ENCODE peak calls at places on chromosomes 16 and 17, in five cellular contexts. T is stomach; U is CD8-positive, alpha-beta T cell; E is lower lobe of right lung; D is dorsolateral prefrontal cortex. C is an unnamed sample.

GRCh38 chr16:69830534-69831211 is 68.5 kb downstream of the WWP2 start:
- DNase-seq in T (peak), U (no peak), E (no peak), D (no peak), C (no peak)

GRCh38 chr17:83152221-83152744 is 72.9 kb downstream of the METRNL start:
- DNase-seq in T (no peak), U (no peak), E (no peak), D (no peak), C (no peak)

GRCh38 chr17:45940826-45941225 is 46.5 kb downstream of the MAPT start:
- DNase-seq in T (peak), U (no peak), E (no peak), D (peak), C (no peak)

GRCh38 chr17:82859431-82860403 is 19.9 kb upstream of the ZNF750 start:
- DNase-seq in T (no peak), U (peak), E (peak), D (no peak), C (peak)

GRCh38 chr17:59837362-59838195 is 55.2 kb downstream of the TUBD1 start:
- DNase-seq in T (peak), U (peak), E (no peak), D (no peak), C (peak)

GRCh38 chr17:48148029-48148759 is 40.6 kb downstream of the SNX11 start:
- DNase-seq in T (no peak), U (no peak), E (no peak), D (no peak), C (no peak)

GRCh38 chr16:70018254-70018653 is 67.1 kb downstream of the CLEC18A start:
- DNase-seq in T (no peak), U (peak), E (no peak), D (no peak), C (peak)

GRCh38 chr16:86285421-86285820 is 224.9 kb upstream of the FOXF1 start:
- DNase-seq in T (no peak), U (no peak), E (no peak), D (no peak), C (no peak)

GRCh38 chr17:8552582-8553320 is 77.8 kb downstream of the MYH10 start:
- DNase-seq in T (no peak), U (no peak), E (no peak), D (no peak), C (no peak)

GRCh38 chr16:53115047-53115446 is 60.3 kb downstream of the CHD9 start:
- DNase-seq in T (no peak), U (no peak), E (no peak), D (no peak), C (no peak)

GRCh38 chr17:54172654-54173316 is 350.1 kb downstream of the KIF2B start:
- DNase-seq in T (no peak), U (no peak), E (no peak), D (peak), C (no peak)

GRCh38 chr17:74427048-74427762 is 4.7 kb upstream of the GPRC5C start:
- DNase-seq in T (peak), U (no peak), E (no peak), D (no peak), C (no peak)

GRCh38 chr17:82107341-82107860 is 9.4 kb upstream of the FASN start:
- DNase-seq in T (no peak), U (no peak), E (no peak), D (no peak), C (no peak)

GRCh38 chr17:55601874-55602364 is 90.7 kb upstream of the SMIM36 start:
- DNase-seq in T (no peak), U (no peak), E (no peak), D (no peak), C (peak)

GRCh38 chr17:29212681-29213121 is 32.5 kb upstream of the MYO18A start:
- DNase-seq in T (no peak), U (no peak), E (no peak), D (no peak), C (no peak)

GRCh38 chr16:23072769-23073549 is 76.3 kb downstream of the USP31 start:
- DNase-seq in T (no peak), U (no peak), E (no peak), D (no peak), C (no peak)

GRCh38 chr16:82639666-82640336 is 13.0 kb downstream of the CDH13 start:
- DNase-seq in T (peak), U (peak), E (peak), D (peak), C (peak)

GRCh38 chr17:58375811-58376210 is 23.8 kb upstream of the SUPT4H1 start:
- DNase-seq in T (no peak), U (no peak), E (no peak), D (no peak), C (no peak)

GRCh38 chr17:78403822-78404221 is 25.4 kb downstream of the PGS1 start:
- DNase-seq in T (no peak), U (no peak), E (no peak), D (no peak), C (no peak)

GRCh38 chr17:32484041-32484461 is 2.7 kb upstream of the CDK5R1 start:
- DNase-seq in T (no peak), U (no peak), E (no peak), D (no peak), C (no peak)

GRCh38 chr17:63956296-63956920 is 16.3 kb downstream of the SCN4A start:
- DNase-seq in T (no peak), U (no peak), E (no peak), D (no peak), C (no peak)

GRCh38 chr17:80031691-80032480 is 3.8 kb downstream of the TBC1D16 start:
- DNase-seq in T (no peak), U (no peak), E (no peak), D (no peak), C (no peak)

GRCh38 chr16:10080031-10080772 is 102.0 kb downstream of the GRIN2A start:
- DNase-seq in T (peak), U (no peak), E (no peak), D (peak), C (no peak)

GRCh38 chr16:11533588-11533987 is 53.1 kb downstream of the LITAF start:
- DNase-seq in T (no peak), U (no peak), E (no peak), D (no peak), C (no peak)

GRCh38 chr16:22235839-22236745 is 30.0 kb downstream of the EEF2K start:
- DNase-seq in T (no peak), U (no peak), E (no peak), D (no peak), C (no peak)

GRCh38 chr16:11202260-11203091 is 53.5 kb downstream of the SOCS1 start:
- DNase-seq in T (no peak), U (no peak), E (no peak), D (no peak), C (peak)

GRCh38 chr16:74954763-74955162 is 30.2 kb downstream of the WDR59 start:
- DNase-seq in T (no peak), U (no peak), E (no peak), D (no peak), C (no peak)

GRCh38 chr17:29141484-29141835 is 38.7 kb downstream of the MYO18A start:
- DNase-seq in T (no peak), U (no peak), E (no peak), D (no peak), C (no peak)

GRCh38 chr16:17469011-17469741 is 1.6 kb downstream of the XYLT1 start:
- DNase-seq in T (no peak), U (no peak), E (no peak), D (no peak), C (no peak)

GRCh38 chr17:78314683-78315354 is 45.1 kb downstream of the SOCS3 start:
- DNase-seq in T (no peak), U (no peak), E (no peak), D (no peak), C (no peak)

GRCh38 chr16:2774161-2774891 is 2.8 kb downstream of the ELOB start:
- DNase-seq in T (no peak), U (no peak), E (peak), D (peak), C (no peak)

GRCh38 chr17:37327341-37328090 is 48.3 kb upstream of the C17orf78 start:
- DNase-seq in T (no peak), U (no peak), E (no peak), D (no peak), C (no peak)

GRCh38 chr17:17189559-17189958 is 16.6 kb downstream of the PLD6 start:
- DNase-seq in T (no peak), U (no peak), E (no peak), D (no peak), C (no peak)

GRCh38 chr17:6241381-6241780 is 171.2 kb downstream of the WSCD1 start:
- DNase-seq in T (no peak), U (no peak), E (no peak), D (no peak), C (no peak)

GRCh38 chr16:17921357-17921978 is 415.1 kb downstream of the NPIPA8 start:
- DNase-seq in T (no peak), U (peak), E (peak), D (no peak), C (peak)

GRCh38 chr17:14688134-14688533 is 387.3 kb downstream of the HS3ST3B1 start:
- DNase-seq in T (no peak), U (no peak), E (no peak), D (no peak), C (no peak)
- TF ChIP-seq CTCF in T (no peak), U (no peak), E (no peak), D (no peak), C (no peak)

GRCh38 chr16:46648656-46649055 is 27.5 kb upstream of the SHCBP1 start:
- DNase-seq in T (no peak), U (no peak), E (no peak), D (no peak), C (no peak)
- TF ChIP-seq CTCF in T (no peak), U (no peak), E (no peak), D (no peak), C (no peak)

GRCh38 chr16:66359811-66360608 is 6.5 kb upstream of the CDH5 start:
- DNase-seq in T (no peak), U (no peak), E (no peak), D (peak), C (no peak)

GRCh38 chr16:66355526-66355925 is 11.0 kb upstream of the CDH5 start:
- DNase-seq in T (no peak), U (no peak), E (no peak), D (no peak), C (no peak)

GRCh38 chr16:66358231-66358630 is 8.3 kb upstream of the CDH5 start:
- DNase-seq in T (no peak), U (no peak), E (no peak), D (no peak), C (no peak)

GRCh38 chr16:66359012-66359411 is 7.5 kb upstream of the CDH5 start:
- DNase-seq in T (no peak), U (no peak), E (no peak), D (no peak), C (no peak)

GRCh38 chr16:66357523-66357928 is 9.0 kb upstream of the CDH5 start:
- DNase-seq in T (peak), U (no peak), E (no peak), D (peak), C (peak)
- TF ChIP-seq CTCF in T (peak), U (peak), E (peak), D (peak), C (peak)

GRCh38 chr17:71885662-71886061 is 235.2 kb upstream of the SOX9 start:
- DNase-seq in T (no peak), U (no peak), E (no peak), D (no peak), C (no peak)
- TF ChIP-seq CTCF in T (no peak), U (no peak), E (no peak), D (no peak), C (no peak)

DNA sequence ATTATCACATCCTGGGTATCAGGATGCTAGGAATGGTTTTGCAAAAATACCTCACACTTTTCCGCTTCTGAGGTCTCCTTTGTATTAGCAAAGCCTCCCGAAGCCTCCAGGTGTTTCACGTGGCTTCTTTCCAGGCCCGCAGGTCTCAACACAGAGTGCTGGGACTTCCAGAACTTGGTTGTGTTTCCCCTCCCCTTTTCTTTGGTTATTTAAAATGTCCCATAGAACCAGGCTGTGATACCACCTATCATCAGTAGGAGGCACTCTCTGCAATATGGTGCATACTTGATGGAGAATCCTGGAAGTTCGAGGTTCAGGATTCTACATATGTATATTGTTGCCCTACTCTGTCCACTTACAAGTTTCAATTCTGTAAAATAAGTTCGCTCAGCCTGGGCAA is 28.8 kb downstream of the ATP2C2 start:
- DNase-seq in T (no peak), U (no peak), E (no peak), D (no peak), C (no peak)
- TF ChIP-seq CTCF in T (no peak), U (no peak), E (peak), D (no peak), C (no peak)

GRCh38 chr17:2070241-2071023 is 15.5 kb downstream of the HIC1 start:
- DNase-seq in T (no peak), U (no peak), E (no peak), D (no peak), C (peak)
- TF ChIP-seq CTCF in T (no peak), U (no peak), E (no peak), D (no peak), C (no peak)

GRCh38 chr16:68355447-68356248 is 44.8 kb downstream of the PRMT7 start:
- DNase-seq in T (no peak), U (no peak), E (peak), D (no peak), C (peak)
- TF ChIP-seq CTCF in T (no peak), U (no peak), E (no peak), D (peak), C (peak)

DNA sequence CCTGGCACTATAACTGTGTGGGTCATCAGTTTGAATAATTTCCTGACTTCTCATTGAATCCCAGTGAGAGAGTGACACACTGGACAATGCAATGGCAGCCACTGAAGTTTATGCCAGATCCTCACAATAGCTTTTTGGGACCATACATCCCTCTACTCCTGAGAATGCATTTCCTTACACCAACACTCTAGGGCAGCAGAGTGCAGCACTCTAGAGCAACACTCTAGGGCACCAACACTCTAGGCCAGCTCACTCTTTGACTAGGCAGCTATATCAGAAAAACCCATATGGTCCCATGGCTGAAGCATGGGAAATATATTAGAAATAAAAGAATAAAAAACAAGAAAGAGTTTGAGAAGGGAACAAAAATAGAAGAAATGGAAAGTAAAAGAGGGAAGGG is 309.2 kb downstream of the MAP2K6 start:
- DNase-seq in T (no peak), U (no peak), E (no peak), D (no peak), C (no peak)
- TF ChIP-seq CTCF in T (no peak), U (no peak), E (no peak), D (no peak), C (no peak)

GRCh38 chr16:76634847-76635697 is 357.9 kb downstream of the CNTNAP4 start:
- DNase-seq in T (no peak), U (no peak), E (no peak), D (no peak), C (no peak)

GRCh38 chr16:76639685-76640289 is 362.6 kb downstream of the CNTNAP4 start:
- DNase-seq in T (no peak), U (no peak), E (no peak), D (peak), C (no peak)
- TF ChIP-seq CTCF in T (no peak), U (no peak), E (no peak), D (no peak), C (no peak)

GRCh38 chr16:88613911-88614817 is 24.2 kb upstream of the IL17C start:
- DNase-seq in T (no peak), U (no peak), E (no peak), D (no peak), C (no peak)

GRCh38 chr16:88614818-88615580 is 23.4 kb upstream of the IL17C start:
- DNase-seq in T (no peak), U (no peak), E (no peak), D (peak), C (no peak)

GRCh38 chr16:88616320-88616719 is 22.1 kb upstream of the IL17C start:
- DNase-seq in T (peak), U (no peak), E (peak), D (peak), C (no peak)

GRCh38 chr16:88611220-88611821 is 27.1 kb upstream of the IL17C start:
- DNase-seq in T (no peak), U (no peak), E (no peak), D (peak), C (no peak)

GRCh38 chr16:88613293-88613692 is 25.1 kb upstream of the IL17C start:
- DNase-seq in T (no peak), U (no peak), E (no peak), D (no peak), C (no peak)
- TF ChIP-seq CTCF in T (no peak), U (no peak), E (no peak), D (no peak), C (no peak)